ENCODE peak calls at places on chromosomes 13 and 19, in seven cellular contexts. One of them, this sample, is unnamed.

GRCh38 chr19:3057275-3057714 is 5.0 kb downstream of the TLE5 start:
- DNase-seq in tibial nerve: peak
- DNase-seq in Calu3: peak
- DNase-seq in colonic mucosa: peak
- DNase-seq in CD8-positive, alpha-beta T cell: no peak
- DNase-seq in pancreas: peak
- DNase-seq in progenitor cell of endocrine pancreas: no peak
- DNase-seq in this sample: no peak

GRCh38 chr13:39682788-39683187 is 27.3 kb downstream of the COG6 start:
- DNase-seq in tibial nerve: no peak
- DNase-seq in Calu3: no peak
- DNase-seq in colonic mucosa: no peak
- DNase-seq in CD8-positive, alpha-beta T cell: no peak
- DNase-seq in pancreas: no peak
- DNase-seq in progenitor cell of endocrine pancreas: no peak
- DNase-seq in this sample: no peak

GRCh38 chr19:13796301-13797057 is 1.2 kb downstream of the ZSWIM4 start:
- DNase-seq in tibial nerve: peak
- DNase-seq in Calu3: peak
- DNase-seq in colonic mucosa: peak
- DNase-seq in CD8-positive, alpha-beta T cell: no peak
- DNase-seq in pancreas: peak
- DNase-seq in progenitor cell of endocrine pancreas: no peak
- DNase-seq in this sample: peak

GRCh38 chr19:2244122-2244411 is 5.1 kb upstream of the AMH start:
- DNase-seq in tibial nerve: no peak
- DNase-seq in Calu3: no peak
- DNase-seq in colonic mucosa: no peak
- DNase-seq in CD8-positive, alpha-beta T cell: no peak
- DNase-seq in pancreas: no peak
- DNase-seq in progenitor cell of endocrine pancreas: no peak
- DNase-seq in this sample: no peak

GRCh38 chr19:12842511-12842910 is 4.2 kb downstream of the MAST1 start:
- DNase-seq in tibial nerve: no peak
- DNase-seq in Calu3: no peak
- DNase-seq in colonic mucosa: no peak
- DNase-seq in CD8-positive, alpha-beta T cell: no peak
- DNase-seq in pancreas: no peak
- DNase-seq in progenitor cell of endocrine pancreas: no peak
- DNase-seq in this sample: no peak

GRCh38 chr13:92821324-92821723 is 405.3 kb upstream of the GPC6 start:
- DNase-seq in tibial nerve: no peak
- DNase-seq in Calu3: no peak
- DNase-seq in colonic mucosa: no peak
- DNase-seq in CD8-positive, alpha-beta T cell: no peak
- DNase-seq in pancreas: no peak
- DNase-seq in progenitor cell of endocrine pancreas: no peak
- DNase-seq in this sample: no peak

GRCh38 chr13:50587122-50587521 is 256.4 kb downstream of the DLEU7 start:
- DNase-seq in tibial nerve: no peak
- DNase-seq in Calu3: no peak
- DNase-seq in colonic mucosa: no peak
- DNase-seq in CD8-positive, alpha-beta T cell: no peak
- DNase-seq in pancreas: no peak
- DNase-seq in progenitor cell of endocrine pancreas: no peak
- DNase-seq in this sample: no peak

GRCh38 chr13:110073982-110074381 is 233.0 kb downstream of the COL4A1 start:
- DNase-seq in tibial nerve: no peak
- DNase-seq in Calu3: no peak
- DNase-seq in colonic mucosa: no peak
- DNase-seq in CD8-positive, alpha-beta T cell: no peak
- DNase-seq in pancreas: no peak
- DNase-seq in progenitor cell of endocrine pancreas: no peak
- DNase-seq in this sample: no peak

GRCh38 chr13:48155850-48156249 is 60.9 kb upstream of the MED4 start:
- DNase-seq in tibial nerve: no peak
- DNase-seq in Calu3: no peak
- DNase-seq in colonic mucosa: no peak
- DNase-seq in CD8-positive, alpha-beta T cell: peak
- DNase-seq in pancreas: no peak
- DNase-seq in progenitor cell of endocrine pancreas: no peak
- DNase-seq in this sample: no peak

GRCh38 chr19:58558066-58558622 is at the start of gene UBE2M:
- DNase-seq in tibial nerve: no peak
- DNase-seq in Calu3: no peak
- DNase-seq in colonic mucosa: peak
- DNase-seq in CD8-positive, alpha-beta T cell: peak
- DNase-seq in pancreas: peak
- DNase-seq in progenitor cell of endocrine pancreas: no peak
- DNase-seq in this sample: no peak

DNA sequence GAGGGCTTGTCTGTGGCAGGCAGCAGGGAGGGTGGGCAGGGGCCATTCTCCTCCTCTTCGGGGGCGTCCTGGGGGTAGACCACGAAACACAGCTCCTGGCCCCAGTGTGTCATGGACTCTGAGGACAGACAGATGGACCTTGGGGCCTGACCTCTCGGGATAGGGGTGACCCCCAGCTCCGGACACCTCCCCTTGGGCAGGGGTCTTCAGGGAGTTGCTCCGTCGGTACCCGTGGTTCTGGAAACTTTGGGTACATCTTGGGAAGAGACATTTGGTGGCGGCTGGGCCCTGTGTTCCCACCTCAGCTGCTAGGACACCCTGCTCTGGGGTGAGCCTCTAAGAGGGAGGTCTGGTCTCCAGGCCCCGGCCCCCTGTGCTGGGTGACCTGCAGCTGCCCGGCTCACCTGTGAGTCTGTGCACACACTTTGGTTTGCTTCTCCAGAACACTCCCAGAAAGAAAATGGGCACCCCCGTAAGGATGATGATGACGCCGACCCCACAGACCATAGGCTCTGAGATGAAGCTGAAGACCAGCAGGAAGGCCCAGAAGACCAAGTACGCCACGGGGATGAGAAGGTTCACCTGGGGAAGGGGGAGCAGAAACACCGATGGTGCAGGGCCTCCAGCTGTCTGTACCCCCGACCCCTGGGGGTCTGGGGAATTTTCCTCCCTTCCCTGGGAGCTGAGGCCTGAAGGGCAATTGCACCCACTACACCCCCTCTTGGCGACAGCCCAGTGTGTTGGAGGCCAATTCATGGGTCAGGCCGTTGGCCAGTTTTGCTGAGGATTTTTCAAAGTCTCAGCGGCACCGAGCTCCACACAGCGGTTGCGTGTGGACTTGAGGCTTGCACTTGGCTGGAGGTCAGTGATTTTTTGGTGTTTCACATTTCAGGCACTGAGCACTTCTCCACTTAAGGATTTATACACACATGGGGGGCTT is 15.0 kb downstream of the LRP3 start:
- DNase-seq in tibial nerve: no peak
- DNase-seq in Calu3: no peak
- DNase-seq in colonic mucosa: no peak
- DNase-seq in CD8-positive, alpha-beta T cell: no peak
- DNase-seq in pancreas: no peak
- DNase-seq in progenitor cell of endocrine pancreas: no peak
- DNase-seq in this sample: no peak
- TF ChIP-seq CTCF in tibial nerve: peak
- TF ChIP-seq CTCF in Calu3: no peak
- TF ChIP-seq CTCF in colonic mucosa: no peak
- TF ChIP-seq CTCF in CD8-positive, alpha-beta T cell: no peak
- TF ChIP-seq CTCF in pancreas: no peak
- TF ChIP-seq CTCF in progenitor cell of endocrine pancreas: no peak
- TF ChIP-seq CTCF in this sample: no peak

GRCh38 chr13:74573654-74574053 is 439.4 kb upstream of the KLF12 start:
- DNase-seq in tibial nerve: no peak
- DNase-seq in Calu3: no peak
- DNase-seq in colonic mucosa: no peak
- DNase-seq in CD8-positive, alpha-beta T cell: no peak
- DNase-seq in pancreas: no peak
- DNase-seq in progenitor cell of endocrine pancreas: no peak
- DNase-seq in this sample: no peak
- TF ChIP-seq CTCF in tibial nerve: no peak
- TF ChIP-seq CTCF in Calu3: no peak
- TF ChIP-seq CTCF in colonic mucosa: no peak
- TF ChIP-seq CTCF in CD8-positive, alpha-beta T cell: no peak
- TF ChIP-seq CTCF in pancreas: no peak
- TF ChIP-seq CTCF in progenitor cell of endocrine pancreas: peak
- TF ChIP-seq CTCF in this sample: peak

GRCh38 chr13:33931397-33931987 is 113.5 kb downstream of the RFC3 start:
- DNase-seq in tibial nerve: no peak
- DNase-seq in Calu3: peak
- DNase-seq in colonic mucosa: no peak
- DNase-seq in CD8-positive, alpha-beta T cell: no peak
- DNase-seq in pancreas: peak
- DNase-seq in progenitor cell of endocrine pancreas: peak
- DNase-seq in this sample: no peak
- TF ChIP-seq CTCF in tibial nerve: peak
- TF ChIP-seq CTCF in Calu3: peak
- TF ChIP-seq CTCF in colonic mucosa: peak
- TF ChIP-seq CTCF in CD8-positive, alpha-beta T cell: no peak
- TF ChIP-seq CTCF in pancreas: no peak
- TF ChIP-seq CTCF in progenitor cell of endocrine pancreas: peak
- TF ChIP-seq CTCF in this sample: peak

GRCh38 chr13:106520205-106521004 is 15.1 kb downstream of the EFNB2 start:
- DNase-seq in tibial nerve: no peak
- DNase-seq in Calu3: no peak
- DNase-seq in colonic mucosa: no peak
- DNase-seq in CD8-positive, alpha-beta T cell: no peak
- DNase-seq in pancreas: no peak
- DNase-seq in progenitor cell of endocrine pancreas: no peak
- DNase-seq in this sample: no peak
- TF ChIP-seq CTCF in tibial nerve: peak
- TF ChIP-seq CTCF in Calu3: no peak
- TF ChIP-seq CTCF in colonic mucosa: peak
- TF ChIP-seq CTCF in CD8-positive, alpha-beta T cell: no peak
- TF ChIP-seq CTCF in pancreas: no peak
- TF ChIP-seq CTCF in progenitor cell of endocrine pancreas: peak
- TF ChIP-seq CTCF in this sample: peak

GRCh38 chr13:102040812-102041211 is 361.0 kb downstream of the FGF14 start:
- DNase-seq in tibial nerve: no peak
- DNase-seq in Calu3: no peak
- DNase-seq in colonic mucosa: no peak
- DNase-seq in CD8-positive, alpha-beta T cell: no peak
- DNase-seq in pancreas: no peak
- DNase-seq in progenitor cell of endocrine pancreas: no peak
- DNase-seq in this sample: no peak

GRCh38 chr13:102045713-102046112 is 356.1 kb downstream of the FGF14 start:
- DNase-seq in tibial nerve: no peak
- DNase-seq in Calu3: no peak
- DNase-seq in colonic mucosa: no peak
- DNase-seq in CD8-positive, alpha-beta T cell: no peak
- DNase-seq in pancreas: no peak
- DNase-seq in progenitor cell of endocrine pancreas: no peak
- DNase-seq in this sample: no peak

GRCh38 chr13:102039264-102039663 is 362.6 kb downstream of the FGF14 start:
- DNase-seq in tibial nerve: no peak
- DNase-seq in Calu3: no peak
- DNase-seq in colonic mucosa: no peak
- DNase-seq in CD8-positive, alpha-beta T cell: no peak
- DNase-seq in pancreas: no peak
- DNase-seq in progenitor cell of endocrine pancreas: no peak
- DNase-seq in this sample: no peak

GRCh38 chr13:102041544-102041943 is 360.3 kb downstream of the FGF14 start:
- DNase-seq in tibial nerve: no peak
- DNase-seq in Calu3: no peak
- DNase-seq in colonic mucosa: no peak
- DNase-seq in CD8-positive, alpha-beta T cell: no peak
- DNase-seq in pancreas: no peak
- DNase-seq in progenitor cell of endocrine pancreas: no peak
- DNase-seq in this sample: no peak

GRCh38 chr13:102042746-102043145 is 359.1 kb downstream of the FGF14 start:
- DNase-seq in tibial nerve: no peak
- DNase-seq in Calu3: no peak
- DNase-seq in colonic mucosa: no peak
- DNase-seq in CD8-positive, alpha-beta T cell: no peak
- DNase-seq in pancreas: no peak
- DNase-seq in progenitor cell of endocrine pancreas: no peak
- DNase-seq in this sample: no peak
- TF ChIP-seq CTCF in tibial nerve: no peak
- TF ChIP-seq CTCF in Calu3: no peak
- TF ChIP-seq CTCF in colonic mucosa: no peak
- TF ChIP-seq CTCF in CD8-positive, alpha-beta T cell: no peak
- TF ChIP-seq CTCF in pancreas: no peak
- TF ChIP-seq CTCF in progenitor cell of endocrine pancreas: no peak
- TF ChIP-seq CTCF in this sample: no peak

DNA sequence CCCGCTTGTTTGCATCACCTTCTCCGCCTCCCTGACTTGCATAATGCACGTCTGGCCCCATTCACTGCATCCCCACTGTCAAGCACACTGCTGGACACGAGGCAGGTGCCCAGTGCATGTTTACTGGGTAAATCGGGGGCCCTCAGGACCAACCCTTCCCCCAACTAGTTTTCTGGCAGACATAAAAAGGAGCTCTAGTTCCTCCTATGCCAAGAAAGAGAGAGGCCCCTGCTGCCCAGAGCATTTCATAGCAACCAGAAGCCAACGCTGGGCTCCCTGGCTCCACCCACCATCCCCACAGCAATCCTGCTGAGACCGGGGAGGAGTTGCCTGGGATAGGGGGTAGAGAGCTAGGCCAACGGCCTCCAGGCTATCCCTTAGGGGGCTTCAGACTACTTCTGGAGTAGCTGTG is 23.2 kb downstream of the ANKRD27 start:
- DNase-seq in tibial nerve: no peak
- DNase-seq in Calu3: no peak
- DNase-seq in colonic mucosa: peak
- DNase-seq in CD8-positive, alpha-beta T cell: no peak
- DNase-seq in pancreas: no peak
- DNase-seq in progenitor cell of endocrine pancreas: no peak
- DNase-seq in this sample: no peak
- TF ChIP-seq CTCF in tibial nerve: no peak
- TF ChIP-seq CTCF in Calu3: no peak
- TF ChIP-seq CTCF in colonic mucosa: no peak
- TF ChIP-seq CTCF in CD8-positive, alpha-beta T cell: no peak
- TF ChIP-seq CTCF in pancreas: no peak
- TF ChIP-seq CTCF in progenitor cell of endocrine pancreas: no peak
- TF ChIP-seq CTCF in this sample: no peak

DNA sequence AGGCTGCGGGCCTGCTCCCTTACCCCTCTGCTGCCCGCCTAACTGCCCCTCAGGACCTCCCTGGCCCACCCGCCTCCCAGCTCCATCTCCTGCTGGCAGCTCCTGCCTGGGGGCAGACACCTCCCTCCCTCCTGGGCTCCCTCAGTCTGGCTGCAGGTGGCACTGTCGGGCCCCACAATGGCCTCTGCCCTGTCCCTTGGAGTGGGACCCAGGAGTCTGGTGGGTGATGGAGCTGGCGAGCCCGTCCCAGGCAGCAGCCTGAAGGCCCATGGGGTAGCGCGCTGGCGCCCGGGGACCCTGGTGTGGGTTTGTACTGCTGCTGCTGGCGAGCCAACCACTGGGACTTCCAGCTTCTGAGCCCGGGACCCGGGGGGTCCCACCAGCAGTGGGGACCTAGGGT is 83.6 kb downstream of the KDM4B start:
- DNase-seq in tibial nerve: no peak
- DNase-seq in Calu3: no peak
- DNase-seq in colonic mucosa: no peak
- DNase-seq in CD8-positive, alpha-beta T cell: no peak
- DNase-seq in pancreas: no peak
- DNase-seq in progenitor cell of endocrine pancreas: no peak
- DNase-seq in this sample: no peak
- TF ChIP-seq CTCF in tibial nerve: no peak
- TF ChIP-seq CTCF in Calu3: no peak
- TF ChIP-seq CTCF in colonic mucosa: no peak
- TF ChIP-seq CTCF in CD8-positive, alpha-beta T cell: no peak
- TF ChIP-seq CTCF in pancreas: no peak
- TF ChIP-seq CTCF in progenitor cell of endocrine pancreas: peak
- TF ChIP-seq CTCF in this sample: peak

This sample was measured in osteocyte.